ENCODE peak calls at places on chromosomes 16 and 17, in eight cellular contexts. One of them, this sample, is unnamed.
A peak's percentile ranks its signal among the peaks of the same experiment; 100 is the strongest.

GRCh38 chr17:65334391-65334790 is 197.2 kb downstream of the RGS9 start:
- DNase-seq in hypothalamus: no peak
- DNase-seq in upper lobe of right lung: no peak
- DNase-seq in Calu3: no peak
- DNase-seq in iris pigment epithelial cell: no peak
- DNase-seq in HuH-7.5: no peak
- DNase-seq in CD8-positive, alpha-beta T cell: no peak
- DNase-seq in brain microvascular endothelial cell: no peak
- DNase-seq in this sample: no peak

GRCh38 chr16:86029131-86029741 is 130.3 kb downstream of the IRF8 start:
- DNase-seq in hypothalamus: peak; percentile 48
- DNase-seq in upper lobe of right lung: peak; percentile 62
- DNase-seq in Calu3: peak; percentile 34
- DNase-seq in iris pigment epithelial cell: peak; percentile 43
- DNase-seq in HuH-7.5: no peak
- DNase-seq in CD8-positive, alpha-beta T cell: no peak
- DNase-seq in brain microvascular endothelial cell: peak; percentile 7
- DNase-seq in this sample: peak; percentile 28

GRCh38 chr16:21281698-21282389 is 3.8 kb upstream of the CRYM start:
- DNase-seq in hypothalamus: no peak
- DNase-seq in upper lobe of right lung: no peak
- DNase-seq in Calu3: no peak
- DNase-seq in iris pigment epithelial cell: no peak
- DNase-seq in HuH-7.5: no peak
- DNase-seq in CD8-positive, alpha-beta T cell: no peak
- DNase-seq in brain microvascular endothelial cell: no peak
- DNase-seq in this sample: no peak

GRCh38 chr16:46855389-46855788 is 24.4 kb upstream of the C16orf87 start:
- DNase-seq in hypothalamus: no peak
- DNase-seq in upper lobe of right lung: no peak
- DNase-seq in Calu3: no peak
- DNase-seq in iris pigment epithelial cell: no peak
- DNase-seq in HuH-7.5: no peak
- DNase-seq in CD8-positive, alpha-beta T cell: no peak
- DNase-seq in brain microvascular endothelial cell: no peak
- DNase-seq in this sample: no peak

GRCh38 chr17:43595466-43595865 is 49.3 kb upstream of the ETV4 start:
- DNase-seq in hypothalamus: no peak
- DNase-seq in upper lobe of right lung: no peak
- DNase-seq in Calu3: no peak
- DNase-seq in iris pigment epithelial cell: no peak
- DNase-seq in HuH-7.5: no peak
- DNase-seq in CD8-positive, alpha-beta T cell: no peak
- DNase-seq in brain microvascular endothelial cell: no peak
- DNase-seq in this sample: no peak

GRCh38 chr16:87086156-87086555 is 231.0 kb downstream of the C16orf95 start:
- DNase-seq in hypothalamus: no peak
- DNase-seq in upper lobe of right lung: no peak
- DNase-seq in Calu3: no peak
- DNase-seq in iris pigment epithelial cell: peak; percentile 69
- DNase-seq in HuH-7.5: no peak
- DNase-seq in CD8-positive, alpha-beta T cell: no peak
- DNase-seq in brain microvascular endothelial cell: peak; percentile 73
- DNase-seq in this sample: no peak

GRCh38 chr17:7133916-7134315 is 19.3 kb upstream of the ASGR2 start:
- DNase-seq in hypothalamus: no peak
- DNase-seq in upper lobe of right lung: no peak
- DNase-seq in Calu3: no peak
- DNase-seq in iris pigment epithelial cell: no peak
- DNase-seq in HuH-7.5: no peak
- DNase-seq in CD8-positive, alpha-beta T cell: no peak
- DNase-seq in brain microvascular endothelial cell: no peak
- DNase-seq in this sample: no peak

GRCh38 chr17:78113804-78114785 is 14.5 kb downstream of the TMC6 start:
- DNase-seq in hypothalamus: no peak
- DNase-seq in upper lobe of right lung: no peak
- DNase-seq in Calu3: no peak
- DNase-seq in iris pigment epithelial cell: no peak
- DNase-seq in HuH-7.5: no peak
- DNase-seq in CD8-positive, alpha-beta T cell: peak; percentile 13
- DNase-seq in brain microvascular endothelial cell: no peak
- DNase-seq in this sample: no peak

GRCh38 chr16:69171325-69172095 is 15.5 kb upstream of the SNTB2 start:
- DNase-seq in hypothalamus: no peak
- DNase-seq in upper lobe of right lung: no peak
- DNase-seq in Calu3: no peak
- DNase-seq in iris pigment epithelial cell: peak; percentile 41
- DNase-seq in HuH-7.5: no peak
- DNase-seq in CD8-positive, alpha-beta T cell: no peak
- DNase-seq in brain microvascular endothelial cell: no peak
- DNase-seq in this sample: no peak

GRCh38 chr17:4807534-4808377 is 804 bp downstream of the PLD2 start:
- DNase-seq in hypothalamus: no peak
- DNase-seq in upper lobe of right lung: no peak
- DNase-seq in Calu3: no peak
- DNase-seq in iris pigment epithelial cell: peak; percentile 9
- DNase-seq in HuH-7.5: no peak
- DNase-seq in CD8-positive, alpha-beta T cell: no peak
- DNase-seq in brain microvascular endothelial cell: no peak
- DNase-seq in this sample: no peak

This sample was measured in caudate nucleus.